ENCODE peak calls at places on chromosomes 11 and 22, in seven cellular contexts. P is stomach, B is upper lobe of left lung, M is A549, I is GM12878, C is sigmoid colon, R is H1. F is an unnamed sample.

GRCh38 chr11:27557223-27557622 is 50.7 kb upstream of the LIN7C start:
- DNase-seq in P (no peak), B (no peak), M (no peak), I (no peak), C (no peak), R (no peak), F (no peak)

GRCh38 chr11:121886956-121887355 is 229.1 kb downstream of the BLID start:
- DNase-seq in P (no peak), B (no peak), M (no peak), I (no peak), C (no peak), R (no peak), F (no peak)

GRCh38 chr11:75195164-75195962 is 44.5 kb downstream of the SLCO2B1 start:
- DNase-seq in P (no peak), B (no peak), M (no peak), I (no peak), C (peak), R (no peak), F (no peak)

GRCh38 chr11:67466367-67466766 is 2.7 kb downstream of the TMEM134 start:
- DNase-seq in P (no peak), B (no peak), M (no peak), I (no peak), C (no peak), R (no peak), F (no peak)

GRCh38 chr11:69808708-69809107 is 10.5 kb downstream of the FGF3 start:
- DNase-seq in P (no peak), B (no peak), M (no peak), I (no peak), C (no peak), R (no peak), F (no peak)

GRCh38 chr11:122181893-122182292 is 65.9 kb upstream of the BLID start:
- DNase-seq in P (no peak), B (no peak), M (no peak), I (no peak), C (no peak), R (no peak), F (no peak)

GRCh38 chr11:102448869-102449224 is 3.7 kb downstream of the TMEM123 start:
- DNase-seq in P (no peak), B (no peak), M (no peak), I (no peak), C (no peak), R (no peak), F (no peak)

GRCh38 chr11:99277281-99277680 is 256.5 kb downstream of the CNTN5 start:
- DNase-seq in P (no peak), B (no peak), M (no peak), I (no peak), C (no peak), R (no peak), F (no peak)

GRCh38 chr22:23215294-23216204 is 35.2 kb downstream of the BCR start:
- DNase-seq in P (peak), B (no peak), M (no peak), I (no peak), C (no peak), R (no peak), F (peak)

GRCh38 chr11:82675838-82676237 is 57.8 kb downstream of the FAM181B start:
- DNase-seq in P (no peak), B (no peak), M (no peak), I (no peak), C (no peak), R (peak), F (no peak)

GRCh38 chr11:129089279-129089678 is 102.8 kb downstream of the ARHGAP32 start:
- DNase-seq in P (no peak), B (no peak), M (no peak), I (no peak), C (no peak), R (no peak), F (no peak)

GRCh38 chr11:122046438-122046837 is 69.6 kb downstream of the BLID start:
- DNase-seq in P (no peak), B (no peak), M (no peak), I (no peak), C (no peak), R (no peak), F (no peak)

GRCh38 chr22:32584650-32585049 is 110.0 kb downstream of the FBXO7 start:
- DNase-seq in P (no peak), B (no peak), M (no peak), I (no peak), C (peak), R (no peak), F (no peak)

GRCh38 chr11:20397281-20397680 is 9.8 kb downstream of the PRMT3 start:
- DNase-seq in P (no peak), B (no peak), M (peak), I (no peak), C (no peak), R (no peak), F (no peak)

GRCh38 chr22:19482297-19482696 is 2.6 kb downstream of the CDC45 start:
- DNase-seq in P (peak), B (no peak), M (no peak), I (no peak), C (no peak), R (no peak), F (no peak)

GRCh38 chr22:39773976-39774539 is 119.5 kb downstream of the ENTHD1 start:
- DNase-seq in P (no peak), B (no peak), M (no peak), I (peak), C (no peak), R (no peak), F (no peak)

GRCh38 chr11:119793335-119793984 is 64.5 kb upstream of the NECTIN1 start:
- DNase-seq in P (no peak), B (no peak), M (no peak), I (no peak), C (no peak), R (no peak), F (no peak)

GRCh38 chr11:93694109-93694508 is 32.6 kb downstream of the CEP295 start:
- DNase-seq in P (no peak), B (no peak), M (peak), I (no peak), C (no peak), R (no peak), F (no peak)

GRCh38 chr11:78646564-78647185 is 72.0 kb upstream of the NARS2 start:
- DNase-seq in P (peak), B (no peak), M (peak), I (no peak), C (no peak), R (peak), F (no peak)

GRCh38 chr11:72349616-72350218 is 84.6 kb downstream of the CLPB start:
- DNase-seq in P (no peak), B (peak), M (no peak), I (no peak), C (peak), R (no peak), F (peak)

GRCh38 chr11:119027561-119028345 is 2.9 kb downstream of the SLC37A4 start:
- DNase-seq in P (no peak), B (no peak), M (no peak), I (no peak), C (no peak), R (no peak), F (no peak)

DNA sequence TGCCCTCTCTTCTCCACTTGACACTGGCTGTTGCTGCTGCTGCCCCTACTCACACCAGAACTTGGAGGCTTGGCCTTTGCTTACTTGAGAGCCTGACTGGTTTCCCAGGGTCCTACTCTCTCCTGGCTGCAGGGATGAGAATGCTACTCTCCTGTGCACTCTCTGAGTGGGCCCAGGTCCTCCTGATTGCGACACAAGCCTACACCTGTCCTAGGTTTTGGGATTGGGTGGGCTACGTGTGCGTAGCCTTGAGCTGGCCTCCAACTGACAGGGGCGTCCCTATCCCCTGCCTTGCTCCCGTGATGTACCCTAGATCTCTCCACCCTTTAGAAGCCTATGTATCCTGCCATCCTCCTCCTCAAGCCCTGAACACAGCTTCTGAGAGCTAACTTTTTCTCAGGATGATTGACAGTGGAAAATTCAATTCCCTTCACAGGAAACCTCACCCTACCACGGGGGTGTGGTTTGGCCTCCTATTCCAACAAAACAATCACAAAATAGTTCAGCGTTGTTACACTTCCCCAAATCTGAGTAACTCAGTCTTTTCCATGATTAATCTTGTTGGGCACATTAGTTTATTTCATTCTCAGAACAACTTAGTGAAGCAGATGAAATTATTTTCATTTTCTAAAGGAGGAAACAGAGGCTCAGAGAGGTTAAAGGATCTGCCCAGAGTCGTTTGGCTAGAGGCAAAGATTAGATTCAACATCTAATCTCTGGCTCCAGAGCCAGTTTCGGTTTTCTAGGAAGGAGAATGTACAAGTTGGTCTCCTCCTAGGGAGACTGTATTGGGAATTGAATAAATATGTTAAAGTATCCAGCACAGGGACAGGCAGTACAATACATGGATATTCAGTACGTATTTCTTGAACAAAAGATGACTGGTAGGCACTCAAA is 17.6 kb upstream of the AMOTL1 start:
- DNase-seq in P (no peak), B (no peak), M (no peak), I (no peak), C (no peak), R (no peak), F (no peak)
- TF ChIP-seq EP300 in P (no peak), B (peak), M (no peak), I (no peak), C (no peak), R (no peak), F (no peak)

GRCh38 chr22:25085156-25085555 is 114.5 kb upstream of the CRYBB3 start:
- DNase-seq in P (no peak), B (no peak), M (no peak), I (no peak), C (no peak), R (no peak), F (no peak)

GRCh38 chr22:25081409-25081824 is 118.2 kb upstream of the CRYBB3 start:
- DNase-seq in P (peak), B (no peak), M (peak), I (no peak), C (no peak), R (peak), F (no peak)

GRCh38 chr22:25082096-25082495 is 117.6 kb upstream of the CRYBB3 start:
- DNase-seq in P (no peak), B (no peak), M (no peak), I (no peak), C (no peak), R (no peak), F (no peak)

GRCh38 chr22:25084405-25085107 is 115.1 kb upstream of the CRYBB3 start:
- DNase-seq in P (no peak), B (no peak), M (no peak), I (no peak), C (no peak), R (no peak), F (no peak)

DNA sequence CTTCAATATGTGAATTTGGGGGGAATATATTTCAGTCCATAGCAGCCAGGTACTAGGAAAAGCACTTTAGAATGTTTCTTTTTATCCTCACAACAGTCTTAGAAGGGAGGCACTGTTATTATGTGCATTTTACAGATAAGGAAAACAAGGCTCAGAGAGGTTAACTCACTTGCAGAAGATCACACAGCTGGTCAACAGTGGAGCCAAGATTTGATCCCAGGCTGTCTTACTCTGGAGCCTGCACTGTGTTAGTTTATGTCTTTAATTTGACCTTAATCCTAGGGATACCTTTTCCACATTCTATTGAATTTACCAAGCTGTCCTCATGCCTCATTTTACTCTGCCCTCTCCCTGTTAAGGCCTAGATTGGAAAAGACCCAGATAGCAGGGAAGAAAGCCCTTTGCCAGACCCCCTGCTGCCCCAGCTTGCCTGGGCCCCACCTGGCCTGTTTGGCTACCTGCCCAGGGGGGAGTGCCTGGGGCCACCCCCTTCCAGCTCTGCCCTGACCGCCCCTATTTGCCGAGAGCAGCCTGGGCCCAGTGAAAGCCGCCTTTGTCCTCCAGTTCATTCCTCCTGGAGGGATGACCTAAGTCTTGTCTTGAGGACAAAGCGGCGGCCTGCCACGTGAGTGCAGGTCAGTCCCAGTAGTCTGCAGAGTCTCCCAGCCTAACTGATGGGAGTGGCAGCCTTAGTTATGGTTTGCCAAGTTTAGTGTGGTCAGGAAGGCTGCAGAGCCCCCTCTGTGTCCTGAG is 116.1 kb upstream of the CRYBB3 start:
- DNase-seq in P (no peak), B (peak), M (no peak), I (no peak), C (no peak), R (no peak), F (no peak)
- TF ChIP-seq EP300 in P (no peak), B (no peak), M (no peak), I (no peak), C (no peak), R (no peak), F (no peak)

GRCh38 chr11:116376054-116376453 is 396.7 kb downstream of the BUD13 start:
- DNase-seq in P (no peak), B (no peak), M (no peak), I (no peak), C (no peak), R (no peak), F (no peak)

GRCh38 chr11:116375221-116375620 is 397.6 kb downstream of the BUD13 start:
- DNase-seq in P (no peak), B (no peak), M (no peak), I (no peak), C (no peak), R (no peak), F (no peak)

GRCh38 chr11:116374085-116374484 is 398.7 kb downstream of the BUD13 start:
- DNase-seq in P (no peak), B (no peak), M (no peak), I (no peak), C (no peak), R (no peak), F (no peak)

GRCh38 chr11:116379185-116379828 is 393.5 kb downstream of the BUD13 start:
- DNase-seq in P (no peak), B (no peak), M (no peak), I (no peak), C (no peak), R (peak), F (peak)

GRCh38 chr11:116376547-116376946 is 396.2 kb downstream of the BUD13 start:
- DNase-seq in P (no peak), B (no peak), M (no peak), I (no peak), C (no peak), R (no peak), F (no peak)
- TF ChIP-seq EP300 in P (no peak), B (no peak), M (no peak), I (no peak), C (no peak), R (no peak), F (no peak)

DNA sequence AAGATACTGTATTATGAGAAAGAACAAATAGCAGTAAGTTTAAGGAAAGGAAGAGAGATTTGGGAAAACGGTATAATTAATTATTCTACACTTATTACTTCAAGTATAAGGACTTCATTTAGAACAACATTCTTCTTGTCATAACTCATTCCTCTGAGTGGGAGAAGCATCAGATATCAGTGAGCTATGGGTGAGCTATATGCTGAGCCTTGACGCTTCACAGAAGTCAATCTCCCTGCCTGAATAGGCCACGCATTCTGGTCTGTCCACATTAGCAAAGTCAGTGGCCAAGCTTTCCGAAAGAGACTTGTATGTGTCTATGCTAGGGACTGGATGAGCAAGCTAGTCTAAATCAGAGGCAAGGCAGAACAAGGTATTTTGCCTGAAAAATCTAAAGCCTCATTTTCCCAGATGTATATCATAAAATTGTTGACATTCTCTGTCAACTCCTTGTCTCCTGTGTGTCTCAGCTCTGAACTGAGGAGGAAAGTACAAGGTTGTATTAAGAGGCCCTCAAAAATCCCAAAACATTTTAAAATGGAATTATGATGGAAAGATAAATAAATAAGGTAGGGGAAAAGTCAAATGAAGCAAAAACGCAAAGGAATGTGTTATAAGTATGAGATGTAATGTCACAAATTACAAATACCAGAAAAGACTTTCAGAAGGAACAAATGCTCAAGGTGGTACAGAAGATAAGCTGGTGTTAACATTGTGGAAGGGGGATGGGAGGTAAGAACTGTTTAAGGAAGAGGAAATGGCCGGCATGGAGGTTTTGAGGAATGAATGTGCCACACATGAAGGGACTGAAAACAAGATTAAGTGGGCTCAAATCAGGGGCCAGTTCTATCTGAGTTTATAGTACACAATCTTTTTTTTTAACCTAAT is 1.4 kb downstream of the OR52N2 start:
- DNase-seq in P (no peak), B (no peak), M (no peak), I (no peak), C (no peak), R (no peak), F (no peak)
- TF ChIP-seq EP300 in P (no peak), B (no peak), M (no peak), I (no peak), C (no peak), R (no peak), F (no peak)

GRCh38 chr11:46942172-46942571 is 5.6 kb downstream of the CSTPP1 start:
- DNase-seq in P (peak), B (no peak), M (no peak), I (no peak), C (no peak), R (no peak), F (no peak)

GRCh38 chr11:46936138-46937110 is at the start of gene CSTPP1:
- DNase-seq in P (peak), B (peak), M (peak), I (peak), C (peak), R (peak), F (peak)
- TF ChIP-seq EP300 in P (no peak), B (no peak), M (no peak), I (no peak), C (no peak), R (no peak), F (no peak)

GRCh38 chr11:131810511-131810910 is 440.1 kb downstream of the NTM start:
- DNase-seq in P (no peak), B (no peak), M (no peak), I (no peak), C (no peak), R (no peak), F (no peak)

GRCh38 chr11:131807876-131808275 is 437.5 kb downstream of the NTM start:
- DNase-seq in P (no peak), B (no peak), M (no peak), I (no peak), C (no peak), R (no peak), F (no peak)

GRCh38 chr11:131808466-131808865 is 438.1 kb downstream of the NTM start:
- DNase-seq in P (no peak), B (no peak), M (no peak), I (no peak), C (no peak), R (no peak), F (no peak)

GRCh38 chr11:131809203-131809948 is 439.0 kb downstream of the NTM start:
- DNase-seq in P (no peak), B (no peak), M (no peak), I (no peak), C (no peak), R (no peak), F (no peak)

DNA sequence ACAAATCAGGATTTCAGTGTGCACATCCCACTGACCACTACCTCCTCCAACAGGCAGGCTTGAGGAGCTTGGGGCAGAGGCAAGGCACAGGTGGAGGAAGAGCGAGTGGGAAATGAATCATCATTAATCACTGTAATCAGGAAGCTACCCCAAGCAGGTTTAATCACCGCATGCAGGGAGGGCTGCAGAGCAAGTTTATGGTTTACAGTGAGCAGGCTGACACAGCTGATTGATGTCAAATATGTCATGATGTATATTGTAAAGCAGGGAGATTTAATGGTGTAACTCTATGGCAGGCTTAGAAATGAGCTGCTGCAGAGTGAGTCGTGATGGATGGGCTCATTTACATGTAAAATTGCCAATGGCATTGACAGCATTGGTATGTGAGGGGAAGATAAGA is 441.0 kb downstream of the NTM start:
- DNase-seq in P (no peak), B (no peak), M (no peak), I (no peak), C (no peak), R (no peak), F (no peak)
- TF ChIP-seq EP300 in P (no peak), B (no peak), M (no peak), I (no peak), C (no peak), R (no peak), F (no peak)

DNA sequence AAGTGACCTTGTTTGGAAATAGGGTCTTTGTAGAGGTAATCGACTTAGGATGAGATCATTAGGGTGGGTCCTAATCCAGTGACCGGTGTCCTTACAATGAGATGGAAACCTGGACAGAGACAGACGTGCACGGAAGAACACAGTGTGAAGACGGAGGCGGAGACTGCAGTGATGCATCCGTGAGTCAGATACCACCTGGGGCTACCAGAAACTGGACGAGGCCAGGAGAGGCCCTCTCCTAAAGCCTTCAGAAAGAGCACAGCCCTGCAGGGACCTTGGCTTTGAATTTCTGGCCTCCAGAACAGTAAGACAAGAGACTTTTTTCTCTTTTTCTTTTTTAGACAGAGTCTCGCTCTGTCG is 82.5 kb downstream of the CELSR1 start:
- DNase-seq in P (no peak), B (no peak), M (peak), I (no peak), C (no peak), R (no peak), F (no peak)
- TF ChIP-seq EP300 in P (no peak), B (no peak), M (no peak), I (no peak), C (no peak), R (no peak), F (no peak)

F was measured in ovary.